ENCODE peak calls at places on chromosomes 7 and 10, in seven cellular contexts. G is lung, K is SK-N-MC, P is MM.1S, S is HL-60, U is astrocyte, V is cardiac muscle cell. I is an unnamed sample.

GRCh38 chr10:43374194-43374593 is 2.8 kb downstream of the FXYD4 start:
- DNase-seq in P (no peak), U (no peak), V (no peak), K (no peak), S (no peak), G (no peak), I (no peak)

GRCh38 chr10:119981826-119982225 is 89.3 kb downstream of the SEC23IP start:
- DNase-seq in U (no peak), V (no peak), K (no peak), G (no peak), S (no peak), P (no peak), I (no peak)

GRCh38 chr7:99626661-99627060 is 9.9 kb downstream of the ZSCAN25 start:
- DNase-seq in P (no peak), G (no peak), V (no peak), U (no peak), S (no peak), K (no peak), I (no peak)

GRCh38 chr7:103866919-103867318 is 122.5 kb downstream of the RELN start:
- DNase-seq in G (no peak), V (no peak), S (no peak), P (no peak), K (no peak), U (no peak), I (no peak)

GRCh38 chr7:130222-130572 is 62.2 kb upstream of the FAM20C start:
- DNase-seq in K (no peak), P (no peak), S (no peak), G (no peak), U (no peak), V (no peak), I (no peak)

GRCh38 chr7:16504019-16504418 is 22.6 kb upstream of the LRRC72 start:
- DNase-seq in K (no peak), U (peak), P (no peak), G (no peak), S (no peak), V (peak), I (no peak)

GRCh38 chr10:6445671-6446278 is 134.3 kb downstream of the PRKCQ start:
- DNase-seq in U (no peak), G (peak), V (peak), P (peak), S (no peak), K (no peak), I (peak)

GRCh38 chr10:87642988-87643387 is 16.7 kb upstream of the PAPSS2 start:
- DNase-seq in P (no peak), V (no peak), G (no peak), K (no peak), U (no peak), S (no peak), I (no peak)

GRCh38 chr10:3887885-3888476 is 103.0 kb upstream of the KLF6 start:
- DNase-seq in S (no peak), U (peak), P (no peak), V (peak), G (no peak), K (no peak), I (no peak)

GRCh38 chr10:102230861-102231356 is 4.8 kb downstream of the ELOVL3 start:
- DNase-seq in U (no peak), G (no peak), S (no peak), V (peak), P (peak), K (no peak), I (no peak)

GRCh38 chr7:111858331-111858730 is 296.0 kb upstream of the IMMP2L start:
- DNase-seq in V (no peak), K (no peak), U (no peak), G (no peak), P (no peak), S (no peak), I (no peak)

GRCh38 chr10:58546722-58547121 is 34.0 kb downstream of the BICC1 start:
- DNase-seq in K (no peak), G (no peak), S (no peak), U (no peak), V (no peak), P (no peak), I (no peak)

GRCh38 chr10:8245131-8246117 is 190.9 kb downstream of the GATA3 start:
- DNase-seq in K (peak), G (no peak), S (no peak), U (no peak), P (no peak), V (peak), I (no peak)

GRCh38 chr10:90913774-90914420 is 7.0 kb downstream of the ANKRD1 start:
- DNase-seq in G (no peak), K (no peak), S (no peak), U (no peak), V (no peak), P (no peak), I (no peak)

GRCh38 chr7:97851725-97852124 is 20.5 kb downstream of the ASNS start:
- DNase-seq in U (no peak), G (no peak), V (peak), S (no peak), P (no peak), K (no peak), I (no peak)

GRCh38 chr7:90453259-90453891 is 16.1 kb upstream of the PTTG1IP2 start:
- DNase-seq in K (no peak), V (no peak), S (no peak), G (no peak), P (no peak), U (no peak), I (no peak)
- H3K27ac ChIP-seq in K (peak), V (no peak), S (no peak), G (no peak), P (no peak), U (no peak), I (no peak)

GRCh38 chr7:140349172-140349771 is 49.1 kb downstream of the SLC37A3 start:
- DNase-seq in U (peak), S (no peak), P (no peak), G (no peak), V (peak), K (no peak), I (no peak)
- H3K27ac ChIP-seq in U (peak), S (no peak), P (no peak), G (peak), V (peak), K (no peak), I (peak)

GRCh38 chr10:124709862-124710261 is 34.3 kb downstream of the FAM53B start:
- DNase-seq in V (no peak), P (no peak), S (no peak), K (no peak), G (peak), U (no peak), I (no peak)
- H3K27ac ChIP-seq in V (no peak), P (no peak), S (no peak), K (no peak), G (peak), U (no peak), I (peak)

DNA sequence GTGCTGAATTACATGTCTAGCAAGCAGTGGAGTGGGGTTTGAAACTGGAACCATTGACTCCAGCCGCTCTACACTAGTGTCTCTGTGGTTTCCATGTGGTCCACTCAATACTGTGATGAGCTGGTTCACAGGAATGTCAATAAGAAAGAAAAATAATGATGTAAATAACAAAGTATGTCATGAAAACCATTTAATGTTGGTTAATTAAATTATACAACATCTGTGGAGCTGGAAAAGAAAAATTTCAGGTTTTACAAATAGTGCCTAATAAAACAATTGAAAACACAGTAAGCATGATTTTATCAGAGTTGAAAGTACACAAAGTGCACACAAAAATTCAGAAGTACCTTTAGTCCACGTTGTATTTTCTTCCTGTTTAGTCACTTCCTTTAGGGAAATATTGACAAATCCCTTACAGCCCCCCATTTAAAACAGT is 28.7 kb upstream of the NAMPT start:
- DNase-seq in V (peak), U (peak), P (no peak), G (no peak), K (no peak), S (no peak), I (no peak)
- H3K27ac ChIP-seq in V (no peak), U (peak), P (no peak), G (no peak), K (no peak), S (peak), I (peak)

DNA sequence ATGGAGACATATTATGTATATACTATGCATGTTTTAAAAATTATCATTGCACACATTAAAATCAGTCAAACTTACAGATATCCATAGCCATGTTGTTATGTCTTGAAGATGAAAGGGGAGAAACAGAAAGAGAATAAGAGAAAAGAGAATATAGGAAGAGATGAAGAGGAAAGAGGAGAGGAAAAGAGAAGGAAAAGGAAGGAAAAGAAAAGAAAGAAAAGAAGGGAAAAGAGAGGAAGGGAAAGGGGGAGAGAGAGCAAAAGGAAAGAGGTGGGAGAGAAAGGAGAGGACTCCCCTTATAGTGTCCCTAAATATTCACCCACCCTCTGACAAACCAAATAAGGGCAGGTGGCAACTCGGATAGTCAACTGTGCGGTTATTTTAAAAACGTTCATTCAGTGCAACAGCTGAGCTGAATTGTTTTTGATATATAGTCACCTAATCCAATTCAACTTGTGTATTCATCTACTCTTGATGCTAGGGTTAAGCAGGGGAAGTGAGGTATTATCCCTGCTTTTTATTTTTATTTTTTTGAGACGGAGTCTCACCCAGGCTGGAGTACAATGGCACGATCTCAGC is 14.6 kb downstream of the SVIL start:
- DNase-seq in V (no peak), U (no peak), G (no peak), K (no peak), P (no peak), S (no peak), I (no peak)
- H3K27ac ChIP-seq in V (peak), U (no peak), G (no peak), K (peak), P (no peak), S (no peak), I (no peak)

GRCh38 chr10:80504897-80505465 is 32.7 kb upstream of the SH2D4B start:
- DNase-seq in U (no peak), V (no peak), K (no peak), P (no peak), S (no peak), G (no peak), I (no peak)
- H3K27ac ChIP-seq in U (peak), V (peak), K (no peak), P (no peak), S (peak), G (peak), I (peak)

I was measured in caudate nucleus.